ENCODE peak calls at places on chromosomes 16 and 17, in nine cellular contexts. M, Q, O, R, A, P, W, U and V are unnamed samples.

GRCh38 chr16:56113223-56113622 is 78.1 kb upstream of the GNAO1 start:
- DNase-seq in M (no peak), Q (no peak), O (no peak), R (no peak), A (peak; percentile 18), P (no peak), W (no peak), U (no peak), V (no peak)

GRCh38 chr17:44522883-44523671 is 19.9 kb upstream of the GPATCH8 start:
- DNase-seq in M (peak; percentile 84), Q (no peak), O (no peak), R (peak; percentile 65), A (peak; percentile 65), P (peak; percentile 78), W (peak; percentile 80), U (no peak), V (peak; percentile 73)

GRCh38 chr17:19337712-19338023 is 24.9 kb downstream of the B9D1 start:
- DNase-seq in M (no peak), Q (no peak), O (no peak), R (no peak), A (no peak), P (no peak), W (no peak), U (no peak), V (no peak)

GRCh38 chr16:12511708-12512107 is 292.0 kb downstream of the CPPED1 start:
- DNase-seq in M (no peak), Q (no peak), O (no peak), R (no peak), A (no peak), P (no peak), W (no peak), U (no peak), V (no peak)

GRCh38 chr17:7281953-7282751 is 634 bp downstream of the SLC2A4 start:
- DNase-seq in M (no peak), Q (no peak), O (peak; percentile 35), R (no peak), A (peak; percentile 87), P (no peak), W (no peak), U (no peak), V (no peak)

GRCh38 chr17:8126306-8127066 is 2.6 kb upstream of the HES7 start:
- DNase-seq in M (no peak), Q (no peak), O (peak; percentile 24), R (peak; percentile 37), A (no peak), P (no peak), W (no peak), U (no peak), V (no peak)

GRCh38 chr17:39916918-39917317 is 1.5 kb downstream of the GSDMB start:
- DNase-seq in M (peak; percentile 28), Q (no peak), O (no peak), R (no peak), A (no peak), P (no peak), W (no peak), U (no peak), V (peak; percentile 33)

GRCh38 chr16:17313085-17313611 is 157.6 kb downstream of the XYLT1 start:
- DNase-seq in M (no peak), Q (no peak), O (no peak), R (no peak), A (no peak), P (peak; percentile 25), W (no peak), U (peak; percentile 55), V (no peak)

GRCh38 chr16:85350973-85351372 is 238.7 kb upstream of the CIBAR2 start:
- DNase-seq in M (no peak), Q (no peak), O (peak; percentile 91), R (peak; percentile 62), A (peak; percentile 83), P (no peak), W (no peak), U (peak; percentile 83), V (no peak)

GRCh38 chr17:83194761-83195329 is 115.4 kb downstream of the METRNL start:
- DNase-seq in M (no peak), Q (no peak), O (no peak), R (no peak), A (no peak), P (no peak), W (no peak), U (peak; percentile 42), V (no peak)

GRCh38 chr17:64095144-64095882 is 34.6 kb downstream of the ERN1 start:
- DNase-seq in M (no peak), Q (no peak), O (peak; percentile 24), R (no peak), A (no peak), P (no peak), W (no peak), U (no peak), V (no peak)

GRCh38 chr17:70687421-70687820 is 518.1 kb downstream of the KCNJ2 start:
- DNase-seq in M (no peak), Q (no peak), O (no peak), R (no peak), A (no peak), P (no peak), W (no peak), U (no peak), V (no peak)

GRCh38 chr17:65864409-65864808 is 303.0 kb upstream of the AXIN2 start:
- DNase-seq in M (no peak), Q (no peak), O (no peak), R (no peak), A (no peak), P (no peak), W (no peak), U (no peak), V (no peak)

GRCh38 chr17:81067331-81067730 is 32.4 kb downstream of the BAIAP2 start:
- DNase-seq in M (no peak), Q (no peak), O (no peak), R (no peak), A (no peak), P (no peak), W (no peak), U (no peak), V (no peak)

GRCh38 chr17:71361691-71362450 is 758.9 kb upstream of the SOX9 start:
- DNase-seq in M (no peak), Q (no peak), O (no peak), R (no peak), A (no peak), P (no peak), W (no peak), U (no peak), V (peak; percentile 48)

GRCh38 chr16:13426279-13426678 is 493.7 kb upstream of the ERCC4 start:
- DNase-seq in M (no peak), Q (no peak), O (no peak), R (no peak), A (no peak), P (peak; percentile 67), W (no peak), U (no peak), V (peak; percentile 47)

GRCh38 chr16:85136705-85137322 is 24.5 kb upstream of the CIBAR2 start:
- DNase-seq in M (no peak), Q (no peak), O (no peak), R (no peak), A (peak; percentile 52), P (no peak), W (no peak), U (no peak), V (no peak)

GRCh38 chr16:35795361-35796029 is 2336.1 kb downstream of the TP53TG3F start:
- DNase-seq in M (no peak), Q (no peak), O (peak; percentile 73), R (peak; percentile 51), A (no peak), P (no peak), W (no peak), U (no peak), V (peak; percentile 77)

GRCh38 chr17:5557485-5557884 is 26.8 kb downstream of the NLRP1 start:
- DNase-seq in M (peak; percentile 2), Q (no peak), O (no peak), R (no peak), A (no peak), P (no peak), W (no peak), U (peak; percentile 25), V (no peak)

GRCh38 chr17:30970757-30971567 is at the start of gene RNF135:
- DNase-seq in M (peak; percentile 71), Q (peak; percentile 12), O (no peak), R (no peak), A (peak; percentile 86), P (peak; percentile 80), W (peak; percentile 53), U (peak; percentile 70), V (no peak)

GRCh38 chr16:89570342-89570923 is 5.1 kb upstream of the CPNE7 start:
- DNase-seq in M (no peak), Q (no peak), O (no peak), R (no peak), A (no peak), P (no peak), W (no peak), U (no peak), V (no peak)

GRCh38 chr16:83802135-83802534 is 5.6 kb upstream of the HSBP1 start:
- DNase-seq in M (no peak), Q (no peak), O (no peak), R (no peak), A (no peak), P (no peak), W (no peak), U (peak; percentile 72), V (no peak)

GRCh38 chr17:75475144-75475835 is 18.9 kb downstream of the TMEM94 start:
- DNase-seq in M (no peak), Q (no peak), O (no peak), R (no peak), A (no peak), P (no peak), W (no peak), U (no peak), V (no peak)

GRCh38 chr17:3698139-3698538 is 2.2 kb upstream of the P2RX5 start:
- DNase-seq in M (no peak), Q (no peak), O (no peak), R (no peak), A (no peak), P (no peak), W (no peak), U (no peak), V (no peak)

GRCh38 chr16:19295393-19295792 is 9.9 kb downstream of the CLEC19A start:
- DNase-seq in M (no peak), Q (no peak), O (no peak), R (no peak), A (no peak), P (no peak), W (no peak), U (no peak), V (no peak)

GRCh38 chr16:11994187-11995119 is 17.9 kb downstream of the SNX29 start:
- DNase-seq in M (no peak), Q (no peak), O (no peak), R (no peak), A (no peak), P (peak; percentile 22), W (peak; percentile 78), U (no peak), V (no peak)

GRCh38 chr17:77496401-77496801 is 355.6 kb downstream of the SEC14L1 start:
- DNase-seq in M (no peak), Q (no peak), O (no peak), R (no peak), A (peak; percentile 5), P (no peak), W (no peak), U (no peak), V (no peak)

GRCh38 chr17:4345569-4345968 is 20.9 kb downstream of the UBE2G1 start:
- DNase-seq in M (no peak), Q (no peak), O (no peak), R (no peak), A (no peak), P (no peak), W (no peak), U (no peak), V (no peak)

GRCh38 chr17:29914819-29915537 is 15.1 kb downstream of the SSH2 start:
- DNase-seq in M (no peak), Q (no peak), O (no peak), R (peak; percentile 32), A (no peak), P (no peak), W (no peak), U (no peak), V (no peak)

GRCh38 chr17:14269473-14269872 is 31.4 kb upstream of the HS3ST3B1 start:
- DNase-seq in M (no peak), Q (no peak), O (no peak), R (no peak), A (no peak), P (no peak), W (no peak), U (no peak), V (no peak)

GRCh38 chr17:19651461-19652238 is 3.1 kb downstream of the ALDH3A2 start:
- DNase-seq in M (no peak), Q (no peak), O (no peak), R (no peak), A (no peak), P (no peak), W (no peak), U (no peak), V (no peak)